ENCODE peak calls at places on chromosomes 13 and 19, in six cellular contexts. F is AG08396; G is naive B cell; Y is activated naive CD8-positive, alpha-beta T cell treated with anti-CD3 and anti-CD28 coated beads, Interleukin-2, amount 10 ng/mL, durations not matched to agents 7 days and 5 days; A is heart right ventricle; D is tibial artery. U is an unnamed sample.
A peak's percentile ranks its signal among the peaks of the same experiment; 100 is the strongest.

GRCh38 chr19:52138614-52139290 is 986 bp downstream of the ZNF616 start:
- DNase-seq in F (peak; percentile 8), G (peak; percentile 5), Y (no peak), A (no peak), D (no peak), U (no peak)

GRCh38 chr19:2952953-2953481 is 8.2 kb upstream of the ZNF77 start:
- DNase-seq in F (no peak), G (no peak), Y (no peak), A (no peak), D (no peak), U (no peak)

GRCh38 chr19:29798783-29799182 is 13.0 kb upstream of the CCNE1 start:
- DNase-seq in F (peak; percentile 52), G (no peak), Y (no peak), A (no peak), D (no peak), U (no peak)

GRCh38 chr19:2099054-2099501 is 2.4 kb downstream of the IZUMO4 start:
- DNase-seq in F (no peak), G (no peak), Y (no peak), A (no peak), D (no peak), U (no peak)

GRCh38 chr19:40716031-40716654 is 543 bp downstream of the COQ8B start:
- DNase-seq in F (peak; percentile 56), G (no peak), Y (peak; percentile 49), A (no peak), D (peak; percentile 77), U (peak; percentile 18)

GRCh38 chr19:49876422-49877019 is 634 bp downstream of the AKT1S1 start:
- DNase-seq in F (peak; percentile 89), G (peak; percentile 98), Y (peak; percentile 98), A (peak; percentile 98), D (peak; percentile 99), U (peak; percentile 96)

GRCh38 chr13:98997738-98998641 is 20.1 kb upstream of the DOCK9 start:
- DNase-seq in F (no peak), G (no peak), Y (no peak), A (no peak), D (no peak), U (no peak)

GRCh38 chr19:3723883-3724282 is 15.7 kb downstream of the TJP3 start:
- DNase-seq in F (no peak), G (no peak), Y (no peak), A (no peak), D (no peak), U (no peak)

GRCh38 chr13:93296584-93296983 is 70.0 kb downstream of the GPC6 start:
- DNase-seq in F (no peak), G (no peak), Y (no peak), A (no peak), D (no peak), U (no peak)

GRCh38 chr19:2443785-2444182 is 13.0 kb downstream of the LMNB2 start:
- DNase-seq in F (no peak), G (no peak), Y (no peak), A (no peak), D (no peak), U (no peak)